ENCODE peak calls at places on chromosomes 13 and 19, in five cellular contexts. D, H, E, P and N are unnamed samples.

GRCh38 chr19:3061214-3062161 is 807 bp downstream of the TLE5 start:
- DNase-seq in D (no peak), H (peak; percentile 86), E (peak; percentile 65), P (peak; percentile 81), N (no peak)

GRCh38 chr19:1113986-1114483 is 10.2 kb downstream of the GPX4 start:
- DNase-seq in D (no peak), H (no peak), E (no peak), P (no peak), N (no peak)

GRCh38 chr19:3275583-3276340 is 51.3 kb downstream of the CELF5 start:
- DNase-seq in D (peak; percentile 78), H (peak; percentile 100), E (peak; percentile 95), P (peak; percentile 92), N (no peak)

GRCh38 chr13:73748404-73748803 is 385.8 kb downstream of the KLF12 start:
- DNase-seq in D (no peak), H (no peak), E (no peak), P (no peak), N (no peak)

GRCh38 chr19:2394054-2394668 is 33.2 kb downstream of the TIMM13 start:
- DNase-seq in D (no peak), H (no peak), E (no peak), P (no peak), N (no peak)

GRCh38 chr19:42277821-42278809 is 9.1 kb downstream of the CIC start:
- DNase-seq in D (peak; percentile 74), H (peak; percentile 82), E (no peak), P (no peak), N (no peak)

GRCh38 chr13:23753523-23753922 is 135.7 kb downstream of the MIPEP start:
- DNase-seq in D (peak; percentile 11), H (no peak), E (no peak), P (no peak), N (no peak)

GRCh38 chr19:45348367-45349125 is 8.0 kb downstream of the KLC3 start:
- DNase-seq in D (no peak), H (peak; percentile 32), E (no peak), P (no peak), N (no peak)

GRCh38 chr13:111328111-111328802 is 7.8 kb downstream of the TEX29 start:
- DNase-seq in D (no peak), H (no peak), E (no peak), P (no peak), N (no peak)

GRCh38 chr19:15859187-15859586 is 38.7 kb downstream of the CYP4F2 start:
- DNase-seq in D (no peak), H (no peak), E (no peak), P (no peak), N (no peak)

GRCh38 chr19:370641-371330 is 26.2 kb upstream of the MIER2 start:
- DNase-seq in D (no peak), H (no peak), E (no peak), P (no peak), N (no peak)

GRCh38 chr13:94173312-94173854 is 306.1 kb downstream of the DCT start:
- DNase-seq in D (no peak), H (no peak), E (no peak), P (no peak), N (no peak)

GRCh38 chr13:70043685-70044084 is 63.9 kb upstream of the ATXN8OS start:
- DNase-seq in D (no peak), H (no peak), E (no peak), P (no peak), N (peak; percentile 6)

GRCh38 chr13:75250526-75251183 is 231.3 kb downstream of the TBC1D4 start:
- DNase-seq in D (no peak), H (no peak), E (no peak), P (no peak), N (no peak)